ENCODE peak calls at places on chromosomes 3 and 15, in six cellular contexts. One of them, this sample, is unnamed.

GRCh38 chr15:77844798-77845446 is 212.2 kb upstream of the LINGO1 start:
- DNase-seq in IMR-90: no peak
- DNase-seq in AG10803: no peak
- DNase-seq in hepatocyte: no peak
- DNase-seq in nephron progenitor cell: no peak
- DNase-seq in neural crest cell: no peak
- DNase-seq in this sample: no peak

GRCh38 chr3:59235221-59236012 is 185.6 kb upstream of the CFAP20DC start:
- DNase-seq in nephron progenitor cell: no peak
- DNase-seq in neural crest cell: no peak
- DNase-seq in AG10803: no peak
- DNase-seq in hepatocyte: no peak
- DNase-seq in IMR-90: no peak
- DNase-seq in this sample: no peak

GRCh38 chr3:57959407-57960173 is 48.6 kb upstream of the FLNB start:
- DNase-seq in AG10803: no peak
- DNase-seq in hepatocyte: peak; percentile 41
- DNase-seq in nephron progenitor cell: no peak
- DNase-seq in IMR-90: peak; percentile 47
- DNase-seq in neural crest cell: no peak
- DNase-seq in this sample: no peak

GRCh38 chr3:68893600-68894239 is 38.6 kb downstream of the TAFA4 start:
- DNase-seq in IMR-90: peak; percentile 44
- DNase-seq in nephron progenitor cell: no peak
- DNase-seq in AG10803: peak; percentile 34
- DNase-seq in neural crest cell: no peak
- DNase-seq in hepatocyte: peak; percentile 48
- DNase-seq in this sample: no peak

GRCh38 chr15:57924536-57924935 is 141.0 kb downstream of the ALDH1A2 start:
- DNase-seq in hepatocyte: no peak
- DNase-seq in IMR-90: no peak
- DNase-seq in nephron progenitor cell: no peak
- DNase-seq in AG10803: no peak
- DNase-seq in neural crest cell: no peak
- DNase-seq in this sample: no peak

GRCh38 chr15:40192942-40193341 is 32.1 kb downstream of the BUB1B start:
- DNase-seq in AG10803: peak; percentile 88
- DNase-seq in IMR-90: peak; percentile 48
- DNase-seq in nephron progenitor cell: no peak
- DNase-seq in hepatocyte: no peak
- DNase-seq in neural crest cell: no peak
- DNase-seq in this sample: no peak

GRCh38 chr3:69896095-69896494 is 103.4 kb upstream of the SAMMSON start:
- DNase-seq in hepatocyte: no peak
- DNase-seq in AG10803: no peak
- DNase-seq in IMR-90: no peak
- DNase-seq in nephron progenitor cell: no peak
- DNase-seq in neural crest cell: no peak
- DNase-seq in this sample: no peak

GRCh38 chr3:193805448-193805847 is 212.4 kb downstream of the OPA1 start:
- DNase-seq in hepatocyte: peak; percentile 90
- DNase-seq in AG10803: peak; percentile 47
- DNase-seq in nephron progenitor cell: no peak
- DNase-seq in neural crest cell: no peak
- DNase-seq in IMR-90: peak; percentile 80
- DNase-seq in this sample: no peak

GRCh38 chr3:119911748-119912147 is 129.8 kb downstream of the NR1I2 start:
- DNase-seq in AG10803: no peak
- DNase-seq in hepatocyte: no peak
- DNase-seq in IMR-90: no peak
- DNase-seq in nephron progenitor cell: no peak
- DNase-seq in neural crest cell: no peak
- DNase-seq in this sample: no peak

GRCh38 chr15:49215768-49216739 is 46.0 kb downstream of the GALK2 start:
- DNase-seq in IMR-90: no peak
- DNase-seq in neural crest cell: no peak
- DNase-seq in hepatocyte: no peak
- DNase-seq in AG10803: no peak
- DNase-seq in nephron progenitor cell: no peak
- DNase-seq in this sample: no peak

GRCh38 chr3:43995078-43995928 is 246.4 kb upstream of the TOPAZ1 start:
- DNase-seq in neural crest cell: no peak
- DNase-seq in nephron progenitor cell: peak; percentile 63
- DNase-seq in IMR-90: no peak
- DNase-seq in hepatocyte: peak; percentile 67
- DNase-seq in AG10803: peak; percentile 43
- DNase-seq in this sample: no peak

GRCh38 chr15:65115542-65115941 is 542 bp upstream of the UBAP1L start:
- DNase-seq in AG10803: no peak
- DNase-seq in IMR-90: no peak
- DNase-seq in hepatocyte: no peak
- DNase-seq in neural crest cell: no peak
- DNase-seq in nephron progenitor cell: no peak
- DNase-seq in this sample: no peak

DNA sequence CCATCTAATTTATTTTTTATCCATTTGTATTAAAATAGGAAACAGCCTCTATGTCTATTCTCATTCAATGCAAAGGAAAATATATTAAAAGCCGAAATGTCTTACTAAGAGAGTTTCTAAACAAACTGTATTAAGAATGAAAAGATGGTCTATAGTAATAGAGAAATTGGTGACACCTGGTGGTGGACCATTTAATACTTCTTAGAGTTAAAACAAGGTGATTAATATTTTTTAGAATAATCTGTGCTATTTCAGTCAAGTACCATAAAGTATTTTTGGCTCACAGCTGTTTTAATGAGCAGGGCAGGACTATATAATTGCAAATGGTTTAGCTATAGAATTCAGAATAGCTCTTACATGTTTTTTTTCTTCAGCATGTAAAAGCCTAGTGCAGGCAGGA is 55.7 kb downstream of the SYNPR start:
- DNase-seq in neural crest cell: no peak
- DNase-seq in nephron progenitor cell: no peak
- DNase-seq in hepatocyte: no peak
- DNase-seq in IMR-90: peak; percentile 9
- DNase-seq in AG10803: peak; percentile 5
- DNase-seq in this sample: no peak
- TF ChIP-seq CTCF in neural crest cell: peak; percentile 61
- TF ChIP-seq CTCF in nephron progenitor cell: no peak
- TF ChIP-seq CTCF in hepatocyte: peak; percentile 33
- TF ChIP-seq CTCF in IMR-90: peak; percentile 16
- TF ChIP-seq CTCF in AG10803: peak; percentile 23
- TF ChIP-seq CTCF in this sample: peak; percentile 69

GRCh38 chr3:125163739-125164601 is 48.6 kb downstream of the SLC12A8 start:
- DNase-seq in neural crest cell: no peak
- DNase-seq in hepatocyte: peak; percentile 39
- DNase-seq in AG10803: no peak
- DNase-seq in nephron progenitor cell: no peak
- DNase-seq in IMR-90: no peak
- DNase-seq in this sample: no peak
- TF ChIP-seq CTCF in neural crest cell: no peak
- TF ChIP-seq CTCF in hepatocyte: no peak
- TF ChIP-seq CTCF in AG10803: no peak
- TF ChIP-seq CTCF in nephron progenitor cell: no peak
- TF ChIP-seq CTCF in IMR-90: peak; percentile 38
- TF ChIP-seq CTCF in this sample: peak; percentile 60

GRCh38 chr3:133280591-133280990 is 119.3 kb upstream of the BFSP2 start:
- DNase-seq in AG10803: no peak
- DNase-seq in hepatocyte: no peak
- DNase-seq in nephron progenitor cell: no peak
- DNase-seq in neural crest cell: no peak
- DNase-seq in IMR-90: no peak
- DNase-seq in this sample: no peak
- TF ChIP-seq CTCF in AG10803: no peak
- TF ChIP-seq CTCF in hepatocyte: no peak
- TF ChIP-seq CTCF in nephron progenitor cell: no peak
- TF ChIP-seq CTCF in neural crest cell: no peak
- TF ChIP-seq CTCF in IMR-90: no peak
- TF ChIP-seq CTCF in this sample: no peak

GRCh38 chr3:111762535-111762934 is 96.5 kb upstream of the PHLDB2 start:
- DNase-seq in neural crest cell: no peak
- DNase-seq in nephron progenitor cell: no peak
- DNase-seq in IMR-90: peak; percentile 68
- DNase-seq in AG10803: no peak
- DNase-seq in hepatocyte: peak; percentile 42
- DNase-seq in this sample: no peak

GRCh38 chr3:111763101-111763500 is 96.0 kb upstream of the PHLDB2 start:
- DNase-seq in hepatocyte: no peak
- DNase-seq in IMR-90: no peak
- DNase-seq in AG10803: no peak
- DNase-seq in nephron progenitor cell: no peak
- DNase-seq in neural crest cell: no peak
- DNase-seq in this sample: no peak

GRCh38 chr3:111765136-111765535 is 93.9 kb upstream of the PHLDB2 start:
- DNase-seq in AG10803: no peak
- DNase-seq in IMR-90: no peak
- DNase-seq in neural crest cell: no peak
- DNase-seq in hepatocyte: no peak
- DNase-seq in nephron progenitor cell: no peak
- DNase-seq in this sample: no peak

GRCh38 chr3:111763968-111764367 is 95.1 kb upstream of the PHLDB2 start:
- DNase-seq in IMR-90: peak; percentile 82
- DNase-seq in nephron progenitor cell: no peak
- DNase-seq in AG10803: peak; percentile 83
- DNase-seq in hepatocyte: no peak
- DNase-seq in neural crest cell: no peak
- DNase-seq in this sample: no peak

GRCh38 chr3:111764645-111765091 is 94.4 kb upstream of the PHLDB2 start:
- DNase-seq in AG10803: peak; percentile 64
- DNase-seq in hepatocyte: peak; percentile 34
- DNase-seq in nephron progenitor cell: no peak
- DNase-seq in neural crest cell: no peak
- DNase-seq in IMR-90: peak; percentile 59
- DNase-seq in this sample: no peak
- TF ChIP-seq CTCF in AG10803: peak; percentile 35
- TF ChIP-seq CTCF in hepatocyte: peak; percentile 23
- TF ChIP-seq CTCF in nephron progenitor cell: no peak
- TF ChIP-seq CTCF in neural crest cell: no peak
- TF ChIP-seq CTCF in IMR-90: peak; percentile 21
- TF ChIP-seq CTCF in this sample: peak; percentile 41

DNA sequence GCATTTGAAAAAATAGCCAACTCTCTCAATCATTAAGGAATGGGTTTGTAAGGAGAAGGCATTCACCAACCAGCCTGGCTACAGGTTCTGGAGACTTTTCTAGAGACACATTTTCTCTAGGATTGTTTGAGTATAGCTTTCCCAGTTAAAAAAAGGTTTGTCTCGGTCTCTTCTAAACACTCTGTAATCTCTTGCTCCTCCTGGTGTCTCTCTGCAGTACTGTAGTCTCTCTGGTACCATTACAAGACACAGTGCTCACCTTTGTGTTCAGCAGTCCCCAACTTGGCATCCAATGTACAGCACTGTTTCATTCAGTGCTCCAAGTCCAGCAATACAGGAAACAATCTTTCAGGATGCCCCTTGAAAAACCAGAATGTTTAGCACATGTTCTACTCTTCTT is 534.4 kb downstream of the ZNF385D start:
- DNase-seq in hepatocyte: no peak
- DNase-seq in AG10803: no peak
- DNase-seq in neural crest cell: no peak
- DNase-seq in IMR-90: no peak
- DNase-seq in nephron progenitor cell: no peak
- DNase-seq in this sample: no peak
- TF ChIP-seq CTCF in hepatocyte: no peak
- TF ChIP-seq CTCF in AG10803: peak; percentile 42
- TF ChIP-seq CTCF in neural crest cell: peak; percentile 55
- TF ChIP-seq CTCF in IMR-90: peak; percentile 5
- TF ChIP-seq CTCF in nephron progenitor cell: peak; percentile 17
- TF ChIP-seq CTCF in this sample: peak; percentile 56

GRCh38 chr3:71061037-71061436 is 522.5 kb downstream of the FOXP1 start:
- DNase-seq in AG10803: no peak
- DNase-seq in hepatocyte: no peak
- DNase-seq in nephron progenitor cell: no peak
- DNase-seq in neural crest cell: no peak
- DNase-seq in IMR-90: no peak
- DNase-seq in this sample: no peak

GRCh38 chr3:71060536-71060935 is 523.0 kb downstream of the FOXP1 start:
- DNase-seq in IMR-90: no peak
- DNase-seq in nephron progenitor cell: no peak
- DNase-seq in hepatocyte: no peak
- DNase-seq in neural crest cell: no peak
- DNase-seq in AG10803: no peak
- DNase-seq in this sample: no peak

GRCh38 chr3:71062920-71063767 is 520.4 kb downstream of the FOXP1 start:
- DNase-seq in nephron progenitor cell: no peak
- DNase-seq in IMR-90: peak; percentile 65
- DNase-seq in AG10803: peak; percentile 30
- DNase-seq in hepatocyte: no peak
- DNase-seq in neural crest cell: no peak
- DNase-seq in this sample: no peak

GRCh38 chr3:71062037-71062919 is 521.2 kb downstream of the FOXP1 start:
- DNase-seq in nephron progenitor cell: no peak
- DNase-seq in IMR-90: peak; percentile 51
- DNase-seq in AG10803: no peak
- DNase-seq in neural crest cell: no peak
- DNase-seq in hepatocyte: no peak
- DNase-seq in this sample: no peak

GRCh38 chr3:71061581-71061980 is 521.9 kb downstream of the FOXP1 start:
- DNase-seq in neural crest cell: no peak
- DNase-seq in hepatocyte: no peak
- DNase-seq in nephron progenitor cell: no peak
- DNase-seq in AG10803: no peak
- DNase-seq in IMR-90: no peak
- DNase-seq in this sample: no peak
- TF ChIP-seq CTCF in neural crest cell: no peak
- TF ChIP-seq CTCF in hepatocyte: no peak
- TF ChIP-seq CTCF in nephron progenitor cell: no peak
- TF ChIP-seq CTCF in AG10803: no peak
- TF ChIP-seq CTCF in IMR-90: no peak
- TF ChIP-seq CTCF in this sample: no peak

DNA sequence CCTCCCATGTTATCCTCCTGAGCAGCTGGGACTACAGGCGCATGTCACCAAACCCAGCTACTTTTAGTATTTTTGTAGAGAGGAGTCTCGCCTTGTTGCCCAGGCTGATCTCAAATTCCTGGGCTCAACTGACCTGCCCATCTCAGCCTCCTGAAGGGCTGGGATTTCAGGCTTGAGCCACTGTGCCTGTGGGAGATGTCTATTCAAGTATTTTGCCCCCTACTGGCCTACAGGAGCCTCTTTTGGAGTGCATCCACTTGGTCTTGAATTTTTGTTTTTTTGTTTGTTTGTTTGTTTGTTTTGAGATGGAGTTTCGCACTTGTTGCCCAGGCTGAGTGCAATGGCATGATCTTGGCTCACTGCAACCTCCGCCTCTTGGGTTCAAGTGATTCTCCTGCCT is 3.2 kb upstream of the DHX30 start:
- DNase-seq in IMR-90: no peak
- DNase-seq in neural crest cell: no peak
- DNase-seq in hepatocyte: no peak
- DNase-seq in AG10803: no peak
- DNase-seq in nephron progenitor cell: no peak
- DNase-seq in this sample: peak; percentile 33
- TF ChIP-seq CTCF in IMR-90: peak; percentile 12
- TF ChIP-seq CTCF in neural crest cell: peak; percentile 61
- TF ChIP-seq CTCF in hepatocyte: peak; percentile 11
- TF ChIP-seq CTCF in AG10803: peak; percentile 37
- TF ChIP-seq CTCF in nephron progenitor cell: no peak
- TF ChIP-seq CTCF in this sample: peak; percentile 66

This sample was measured in chondrocyte.